ENCODE peak calls at places on chromosomes 13 and 19, in four cellular contexts. One of them, this sample, is unnamed.

GRCh38 chr19:40596608-40597328 is 4.4 kb upstream of the LTBP4 start:
- DNase-seq in Calu3: peak
- DNase-seq in thoracic aorta: no peak
- DNase-seq in astrocyte of the cerebellum: no peak
- DNase-seq in this sample: no peak

GRCh38 chr19:34317311-34317927 is 47.6 kb upstream of the GPI start:
- DNase-seq in Calu3: no peak
- DNase-seq in astrocyte of the cerebellum: no peak
- DNase-seq in thoracic aorta: no peak
- DNase-seq in this sample: no peak

GRCh38 chr13:92671821-92672220 is 554.8 kb upstream of the GPC6 start:
- DNase-seq in thoracic aorta: no peak
- DNase-seq in Calu3: no peak
- DNase-seq in astrocyte of the cerebellum: no peak
- DNase-seq in this sample: no peak

GRCh38 chr19:46904114-46905060 is 43.6 kb downstream of the ARHGAP35 start:
- DNase-seq in astrocyte of the cerebellum: no peak
- DNase-seq in thoracic aorta: no peak
- DNase-seq in Calu3: no peak
- DNase-seq in this sample: no peak

GRCh38 chr19:6740589-6741348 is 1.3 kb downstream of the TRIP10 start:
- DNase-seq in astrocyte of the cerebellum: no peak
- DNase-seq in Calu3: peak
- DNase-seq in thoracic aorta: no peak
- DNase-seq in this sample: no peak

GRCh38 chr13:52842440-52842839 is 6.0 kb downstream of the PCDH8 start:
- DNase-seq in astrocyte of the cerebellum: no peak
- DNase-seq in Calu3: no peak
- DNase-seq in thoracic aorta: no peak
- DNase-seq in this sample: no peak

GRCh38 chr13:94433055-94433947 is 46.2 kb downstream of the DCT start:
- DNase-seq in thoracic aorta: no peak
- DNase-seq in Calu3: no peak
- DNase-seq in astrocyte of the cerebellum: no peak
- DNase-seq in this sample: no peak

GRCh38 chr13:40388617-40389016 is 277.8 kb downstream of the FOXO1 start:
- DNase-seq in thoracic aorta: no peak
- DNase-seq in astrocyte of the cerebellum: no peak
- DNase-seq in Calu3: no peak
- DNase-seq in this sample: no peak

GRCh38 chr19:55855160-55855559 is 18.8 kb downstream of the NLRP4 start:
- DNase-seq in Calu3: no peak
- DNase-seq in astrocyte of the cerebellum: no peak
- DNase-seq in thoracic aorta: no peak
- DNase-seq in this sample: no peak

GRCh38 chr13:109336730-109337129 is 449.7 kb downstream of the IRS2 start:
- DNase-seq in thoracic aorta: no peak
- DNase-seq in Calu3: no peak
- DNase-seq in astrocyte of the cerebellum: peak
- DNase-seq in this sample: no peak

GRCh38 chr19:6427131-6427530 is 2.5 kb upstream of the KHSRP start:
- DNase-seq in Calu3: no peak
- DNase-seq in astrocyte of the cerebellum: no peak
- DNase-seq in thoracic aorta: no peak
- DNase-seq in this sample: no peak

GRCh38 chr19:16368385-16369305 is 44.0 kb downstream of the KLF2 start:
- DNase-seq in astrocyte of the cerebellum: no peak
- DNase-seq in Calu3: no peak
- DNase-seq in thoracic aorta: no peak
- DNase-seq in this sample: no peak

GRCh38 chr19:6042776-6043726 is 65.1 kb upstream of the RANBP3 start:
- DNase-seq in astrocyte of the cerebellum: no peak
- DNase-seq in thoracic aorta: no peak
- DNase-seq in Calu3: no peak
- DNase-seq in this sample: no peak

GRCh38 chr13:99431927-99432636 is 69.2 kb upstream of the TM9SF2 start:
- DNase-seq in astrocyte of the cerebellum: no peak
- DNase-seq in Calu3: no peak
- DNase-seq in thoracic aorta: no peak
- DNase-seq in this sample: no peak

GRCh38 chr13:113664751-113665581 is 2.1 kb upstream of the GRK1 start:
- DNase-seq in astrocyte of the cerebellum: no peak
- DNase-seq in thoracic aorta: no peak
- DNase-seq in Calu3: no peak
- DNase-seq in this sample: no peak

GRCh38 chr13:80336335-80336734 is 4.6 kb downstream of the SPRY2 start:
- DNase-seq in Calu3: no peak
- DNase-seq in thoracic aorta: no peak
- DNase-seq in astrocyte of the cerebellum: no peak
- DNase-seq in this sample: no peak

GRCh38 chr19:28492201-28492600 is 720.8 kb downstream of the UQCRFS1 start:
- DNase-seq in thoracic aorta: no peak
- DNase-seq in Calu3: no peak
- DNase-seq in astrocyte of the cerebellum: no peak
- DNase-seq in this sample: no peak

GRCh38 chr19:49987159-49987698 is 26.3 kb upstream of the SIGLEC11 start:
- DNase-seq in astrocyte of the cerebellum: peak
- DNase-seq in thoracic aorta: peak
- DNase-seq in Calu3: peak
- DNase-seq in this sample: peak

GRCh38 chr13:23992722-23993438 is 95.6 kb upstream of the C1QTNF9B start:
- DNase-seq in Calu3: no peak
- DNase-seq in thoracic aorta: no peak
- DNase-seq in astrocyte of the cerebellum: no peak
- DNase-seq in this sample: no peak

GRCh38 chr19:9709305-9709704 is 34.4 kb upstream of the ZNF562 start:
- DNase-seq in astrocyte of the cerebellum: no peak
- DNase-seq in thoracic aorta: no peak
- DNase-seq in Calu3: no peak
- DNase-seq in this sample: no peak

GRCh38 chr19:45352471-45352870 is 11.9 kb downstream of the KLC3 start:
- DNase-seq in astrocyte of the cerebellum: no peak
- DNase-seq in thoracic aorta: no peak
- DNase-seq in Calu3: no peak
- DNase-seq in this sample: no peak

GRCh38 chr13:82688400-82688999 is 1193.8 kb downstream of the SLITRK1 start:
- DNase-seq in thoracic aorta: no peak
- DNase-seq in astrocyte of the cerebellum: no peak
- DNase-seq in Calu3: no peak
- DNase-seq in this sample: no peak

GRCh38 chr13:73331556-73331955 is 272.8 kb downstream of the KLF5 start:
- DNase-seq in Calu3: no peak
- DNase-seq in thoracic aorta: no peak
- DNase-seq in astrocyte of the cerebellum: no peak
- DNase-seq in this sample: no peak

GRCh38 chr19:42284641-42285341 is 15.7 kb downstream of the CIC start:
- DNase-seq in thoracic aorta: no peak
- DNase-seq in Calu3: no peak
- DNase-seq in astrocyte of the cerebellum: no peak
- DNase-seq in this sample: no peak

GRCh38 chr19:44254496-44254895 is 5.2 kb upstream of the ZNF233 start:
- DNase-seq in thoracic aorta: no peak
- DNase-seq in astrocyte of the cerebellum: no peak
- DNase-seq in Calu3: no peak
- DNase-seq in this sample: no peak

GRCh38 chr13:76693086-76693485 is 193.1 kb downstream of the KCTD12 start:
- DNase-seq in astrocyte of the cerebellum: no peak
- DNase-seq in Calu3: no peak
- DNase-seq in thoracic aorta: no peak
- DNase-seq in this sample: no peak

GRCh38 chr13:47929156-47929555 is 71.9 kb downstream of the SUCLA2 start:
- DNase-seq in Calu3: no peak
- DNase-seq in astrocyte of the cerebellum: no peak
- DNase-seq in thoracic aorta: no peak
- DNase-seq in this sample: no peak

GRCh38 chr19:46192990-46193650 is 36.4 kb upstream of the IGFL1 start:
- DNase-seq in thoracic aorta: no peak
- DNase-seq in astrocyte of the cerebellum: no peak
- DNase-seq in Calu3: peak
- DNase-seq in this sample: no peak

GRCh38 chr13:95559100-95559499 is 6.6 kb downstream of the CLDN10 start:
- DNase-seq in thoracic aorta: no peak
- DNase-seq in Calu3: no peak
- DNase-seq in astrocyte of the cerebellum: no peak
- DNase-seq in this sample: no peak

GRCh38 chr19:6092329-6093286 is 17.7 kb downstream of the RFX2 start:
- DNase-seq in Calu3: peak
- DNase-seq in thoracic aorta: peak
- DNase-seq in astrocyte of the cerebellum: no peak
- DNase-seq in this sample: no peak

GRCh38 chr19:43790587-43790986 is 9.8 kb upstream of the KCNN4 start:
- DNase-seq in thoracic aorta: no peak
- DNase-seq in astrocyte of the cerebellum: no peak
- DNase-seq in Calu3: no peak
- DNase-seq in this sample: no peak

GRCh38 chr19:27774337-27774736 is 1438.6 kb downstream of the UQCRFS1 start:
- DNase-seq in thoracic aorta: no peak
- DNase-seq in Calu3: no peak
- DNase-seq in astrocyte of the cerebellum: no peak
- DNase-seq in this sample: no peak

GRCh38 chr13:42816538-42816937 is 35.2 kb downstream of the FAM216B start:
- DNase-seq in astrocyte of the cerebellum: no peak
- DNase-seq in thoracic aorta: no peak
- DNase-seq in Calu3: no peak
- DNase-seq in this sample: no peak
- TF ChIP-seq CTCF in astrocyte of the cerebellum: peak
- TF ChIP-seq CTCF in thoracic aorta: no peak
- TF ChIP-seq CTCF in Calu3: no peak
- TF ChIP-seq CTCF in this sample: no peak

GRCh38 chr19:23440791-23441190 is 45.5 kb upstream of the ZNF91 start:
- DNase-seq in thoracic aorta: no peak
- DNase-seq in astrocyte of the cerebellum: no peak
- DNase-seq in Calu3: peak
- DNase-seq in this sample: no peak
- TF ChIP-seq CTCF in thoracic aorta: peak
- TF ChIP-seq CTCF in astrocyte of the cerebellum: peak
- TF ChIP-seq CTCF in Calu3: peak
- TF ChIP-seq CTCF in this sample: no peak

GRCh38 chr19:29670255-29670654 is 5.0 kb downstream of the PLEKHF1 start:
- DNase-seq in Calu3: no peak
- DNase-seq in astrocyte of the cerebellum: no peak
- DNase-seq in thoracic aorta: no peak
- DNase-seq in this sample: no peak

GRCh38 chr19:29667941-29668340 is 2.7 kb downstream of the PLEKHF1 start:
- DNase-seq in astrocyte of the cerebellum: no peak
- DNase-seq in thoracic aorta: no peak
- DNase-seq in Calu3: no peak
- DNase-seq in this sample: no peak

GRCh38 chr19:29667390-29667783 is 2.1 kb downstream of the PLEKHF1 start:
- DNase-seq in thoracic aorta: no peak
- DNase-seq in Calu3: no peak
- DNase-seq in astrocyte of the cerebellum: no peak
- DNase-seq in this sample: peak

GRCh38 chr19:29666634-29667389 is 1.6 kb downstream of the PLEKHF1 start:
- DNase-seq in thoracic aorta: no peak
- DNase-seq in Calu3: no peak
- DNase-seq in astrocyte of the cerebellum: peak
- DNase-seq in this sample: peak

DNA sequence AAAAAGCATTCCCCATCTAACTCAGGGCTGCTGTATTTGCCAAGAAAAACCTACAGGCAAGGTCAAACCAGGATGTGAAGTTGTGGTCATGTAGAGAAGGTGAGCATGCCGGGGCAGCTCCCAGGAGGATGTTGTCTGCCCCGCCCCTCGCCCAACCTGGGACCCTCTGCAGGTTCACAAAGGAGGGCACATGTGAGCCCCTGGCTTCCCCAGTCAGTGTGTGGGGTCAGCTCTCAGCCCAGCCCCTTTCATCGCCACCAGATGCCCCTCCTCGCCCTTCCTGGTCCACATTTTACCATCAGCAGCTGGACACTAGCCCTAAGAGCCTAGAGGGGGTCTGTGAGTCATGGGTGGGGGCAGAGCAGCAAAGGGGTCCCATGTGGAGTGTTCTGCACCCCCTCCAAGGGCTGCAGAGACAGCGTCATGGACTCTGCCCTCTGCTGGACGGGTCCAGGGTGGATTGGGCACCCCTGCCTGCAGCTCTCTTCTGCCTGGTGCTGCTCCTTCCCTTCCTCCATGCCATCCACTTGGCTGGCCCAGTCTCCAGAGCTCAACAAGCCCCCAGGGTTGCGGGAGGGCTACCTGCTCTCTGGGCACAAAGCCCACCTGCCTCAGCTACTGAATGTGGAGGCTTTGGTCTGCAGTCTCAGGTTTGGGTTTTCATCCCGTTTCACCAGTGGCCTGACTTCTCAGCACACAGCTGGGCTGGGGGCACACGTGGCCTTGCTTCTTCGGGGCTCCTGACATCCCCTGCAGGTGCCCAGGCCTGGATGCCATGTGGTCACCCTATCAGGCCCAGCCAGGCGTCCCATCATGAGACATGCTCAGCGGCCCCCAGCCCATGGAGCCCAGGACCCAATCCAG is 3.7 kb downstream of the PLEKHF1 start:
- DNase-seq in thoracic aorta: no peak
- DNase-seq in Calu3: no peak
- DNase-seq in astrocyte of the cerebellum: no peak
- DNase-seq in this sample: no peak
- TF ChIP-seq CTCF in thoracic aorta: no peak
- TF ChIP-seq CTCF in Calu3: no peak
- TF ChIP-seq CTCF in astrocyte of the cerebellum: peak
- TF ChIP-seq CTCF in this sample: no peak

GRCh38 chr13:27639186-27639585 is 17.5 kb downstream of the POLR1D start:
- DNase-seq in Calu3: no peak
- DNase-seq in thoracic aorta: no peak
- DNase-seq in astrocyte of the cerebellum: no peak
- DNase-seq in this sample: no peak
- TF ChIP-seq CTCF in Calu3: no peak
- TF ChIP-seq CTCF in thoracic aorta: no peak
- TF ChIP-seq CTCF in astrocyte of the cerebellum: no peak
- TF ChIP-seq CTCF in this sample: no peak

DNA sequence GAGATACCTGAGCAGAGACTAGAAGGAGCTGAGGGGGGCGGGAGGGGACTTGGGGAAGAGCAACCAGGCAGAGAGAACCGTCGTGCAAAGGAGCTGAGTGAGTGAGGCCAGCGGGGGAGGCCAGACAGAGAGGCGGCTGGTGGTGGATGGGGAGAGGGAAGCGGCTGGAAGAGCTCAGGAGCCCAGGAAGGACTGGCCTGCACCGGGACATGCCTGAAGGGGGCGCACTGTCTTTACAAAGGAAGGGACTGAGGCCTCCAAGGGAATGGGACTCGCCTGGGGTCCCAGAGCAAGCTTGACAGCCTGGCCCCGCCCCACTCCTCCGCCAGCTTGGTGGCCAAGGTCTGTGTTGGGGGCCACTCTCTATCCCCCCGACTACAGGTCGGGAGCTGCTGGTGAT is 14.9 kb downstream of the ONECUT3 start:
- DNase-seq in Calu3: no peak
- DNase-seq in thoracic aorta: no peak
- DNase-seq in astrocyte of the cerebellum: no peak
- DNase-seq in this sample: no peak
- TF ChIP-seq CTCF in Calu3: no peak
- TF ChIP-seq CTCF in thoracic aorta: no peak
- TF ChIP-seq CTCF in astrocyte of the cerebellum: no peak
- TF ChIP-seq CTCF in this sample: no peak